ENCODE peak calls at places on chromosome 13, in six cellular contexts. One of them, this sample, is unnamed.

GRCh38 chr13:73996569-73996968 is 137.6 kb downstream of the KLF12 start:
- DNase-seq in H1: no peak
- DNase-seq in HepG2: no peak
- DNase-seq in SK-N-SH: no peak
- DNase-seq in K562: no peak
- DNase-seq in GM12878: no peak
- DNase-seq in this sample: no peak

GRCh38 chr13:44231786-44232516 is 141.7 kb upstream of the SERP2 start:
- DNase-seq in GM12878: no peak
- DNase-seq in K562: no peak
- DNase-seq in HepG2: peak
- DNase-seq in SK-N-SH: no peak
- DNase-seq in H1: peak
- DNase-seq in this sample: no peak

GRCh38 chr13:98508280-98509074 is 68.4 kb downstream of the STK24 start:
- DNase-seq in K562: no peak
- DNase-seq in GM12878: no peak
- DNase-seq in SK-N-SH: no peak
- DNase-seq in H1: no peak
- DNase-seq in HepG2: peak
- DNase-seq in this sample: no peak

GRCh38 chr13:39656325-39656677 is 839 bp downstream of the COG6 start:
- DNase-seq in K562: peak
- DNase-seq in SK-N-SH: no peak
- DNase-seq in H1: no peak
- DNase-seq in HepG2: no peak
- DNase-seq in GM12878: no peak
- DNase-seq in this sample: no peak

GRCh38 chr13:46369506-46370268 is 17.4 kb downstream of the RUBCNL start:
- DNase-seq in H1: no peak
- DNase-seq in K562: no peak
- DNase-seq in HepG2: no peak
- DNase-seq in SK-N-SH: no peak
- DNase-seq in GM12878: no peak
- DNase-seq in this sample: no peak

GRCh38 chr13:109516196-109516595 is 270.2 kb downstream of the IRS2 start:
- DNase-seq in HepG2: no peak
- DNase-seq in GM12878: no peak
- DNase-seq in SK-N-SH: no peak
- DNase-seq in H1: no peak
- DNase-seq in K562: no peak
- DNase-seq in this sample: no peak

GRCh38 chr13:94607939-94608338 is 6.3 kb downstream of the GPR180 start:
- DNase-seq in GM12878: no peak
- DNase-seq in H1: no peak
- DNase-seq in K562: no peak
- DNase-seq in SK-N-SH: no peak
- DNase-seq in HepG2: no peak
- DNase-seq in this sample: no peak

GRCh38 chr13:93788456-93788855 is 561.8 kb downstream of the GPC6 start:
- DNase-seq in H1: no peak
- DNase-seq in SK-N-SH: no peak
- DNase-seq in HepG2: peak
- DNase-seq in K562: no peak
- DNase-seq in GM12878: no peak
- DNase-seq in this sample: no peak

GRCh38 chr13:45055198-45055901 is 65.0 kb upstream of the GTF2F2 start:
- DNase-seq in K562: no peak
- DNase-seq in SK-N-SH: no peak
- DNase-seq in HepG2: no peak
- DNase-seq in H1: no peak
- DNase-seq in GM12878: peak
- DNase-seq in this sample: peak

GRCh38 chr13:79631260-79631659 is 150.3 kb downstream of the NDFIP2 start:
- DNase-seq in K562: no peak
- DNase-seq in H1: no peak
- DNase-seq in SK-N-SH: no peak
- DNase-seq in GM12878: no peak
- DNase-seq in HepG2: no peak
- DNase-seq in this sample: no peak

DNA sequence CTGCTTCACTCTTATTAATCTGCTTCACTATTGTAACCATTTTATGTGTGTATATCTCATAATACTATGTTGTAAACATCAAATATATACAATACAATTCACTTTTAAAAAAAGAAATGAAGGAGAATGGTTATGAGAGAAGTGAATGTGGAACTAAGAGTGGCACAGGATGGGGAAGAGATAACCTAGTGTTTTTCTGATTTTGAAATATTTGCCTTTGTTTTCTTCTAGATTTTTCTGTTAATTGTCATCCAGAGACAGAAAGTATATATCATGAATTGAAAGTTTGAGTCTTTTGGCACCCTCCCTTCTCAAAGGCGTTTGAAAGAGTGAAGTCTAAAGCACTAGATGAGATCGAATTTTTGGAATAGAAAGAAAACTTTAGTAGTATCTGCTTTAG is 2.8 kb downstream of the DNAJC3 start:
- DNase-seq in K562: no peak
- DNase-seq in GM12878: no peak
- DNase-seq in HepG2: no peak
- DNase-seq in H1: no peak
- DNase-seq in SK-N-SH: no peak
- DNase-seq in this sample: no peak
- TF ChIP-seq GABPA in K562: no peak
- TF ChIP-seq GABPA in GM12878: no peak
- TF ChIP-seq GABPA in HepG2: no peak
- TF ChIP-seq GABPA in H1: no peak
- TF ChIP-seq GABPA in SK-N-SH: no peak
- TF ChIP-seq GABPA in this sample: no peak

GRCh38 chr13:112984501-112984900 is 15.5 kb downstream of the MCF2L start:
- DNase-seq in GM12878: no peak
- DNase-seq in H1: no peak
- DNase-seq in SK-N-SH: no peak
- DNase-seq in HepG2: no peak
- DNase-seq in K562: no peak
- DNase-seq in this sample: no peak
- H3K4me3 ChIP-seq in GM12878: no peak
- H3K4me3 ChIP-seq in H1: no peak
- H3K4me3 ChIP-seq in SK-N-SH: no peak
- H3K4me3 ChIP-seq in HepG2: peak
- H3K4me3 ChIP-seq in K562: no peak
- H3K4me3 ChIP-seq in this sample: no peak

DNA sequence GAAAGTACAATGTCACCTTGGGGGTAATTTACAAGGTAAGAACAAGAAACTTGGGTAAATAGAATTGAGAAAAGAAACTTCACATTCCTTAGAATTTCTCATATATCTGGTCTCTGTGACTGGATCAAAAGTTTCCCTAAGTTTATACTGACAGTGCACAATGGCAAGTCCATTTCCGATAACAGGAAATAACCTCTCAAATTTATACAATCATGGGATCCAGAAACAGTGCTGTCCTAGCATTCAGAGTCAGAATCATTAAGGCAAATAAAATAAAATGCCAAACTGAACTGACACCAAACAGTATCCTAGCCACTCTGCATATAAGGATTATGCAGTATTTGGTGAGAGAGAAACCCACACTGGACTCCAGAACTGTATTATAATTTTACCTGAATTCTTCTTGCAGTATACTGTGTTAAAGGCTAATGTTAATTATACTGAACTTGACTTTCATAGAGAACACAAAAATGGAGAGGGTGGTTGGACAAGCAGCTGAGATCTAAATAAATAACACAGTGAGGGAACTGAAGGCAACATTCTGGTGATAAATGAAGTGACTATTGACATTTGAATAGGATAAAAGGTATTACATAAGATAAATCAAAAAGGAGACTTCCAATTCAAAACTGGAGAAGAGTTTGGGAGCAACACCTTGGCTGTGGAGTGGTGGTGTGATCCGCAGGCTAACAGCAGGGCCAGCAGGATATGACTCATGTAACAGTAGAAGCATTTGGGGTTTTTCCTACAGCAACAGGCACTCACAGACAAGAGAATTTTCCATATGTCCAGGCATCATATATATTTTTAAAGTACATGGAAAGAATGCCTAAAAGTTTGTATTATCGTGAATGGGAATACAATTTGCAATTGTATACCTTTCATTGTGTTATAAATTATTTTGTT is 932.5 kb upstream of the MIR17HG start:
- DNase-seq in SK-N-SH: no peak
- DNase-seq in H1: no peak
- DNase-seq in GM12878: no peak
- DNase-seq in K562: no peak
- DNase-seq in HepG2: no peak
- DNase-seq in this sample: no peak
- TF ChIP-seq GABPA in SK-N-SH: no peak
- TF ChIP-seq GABPA in H1: no peak
- TF ChIP-seq GABPA in GM12878: no peak
- TF ChIP-seq GABPA in K562: no peak
- TF ChIP-seq GABPA in HepG2: no peak
- TF ChIP-seq GABPA in this sample: no peak

GRCh38 chr13:26965058-26965380 is 204.4 kb upstream of the GPR12 start:
- DNase-seq in K562: no peak
- DNase-seq in GM12878: no peak
- DNase-seq in H1: no peak
- DNase-seq in SK-N-SH: no peak
- DNase-seq in HepG2: no peak
- DNase-seq in this sample: no peak

GRCh38 chr13:26968431-26969335 is 202.9 kb downstream of the USP12 start:
- DNase-seq in SK-N-SH: no peak
- DNase-seq in HepG2: peak
- DNase-seq in GM12878: no peak
- DNase-seq in K562: no peak
- DNase-seq in H1: no peak
- DNase-seq in this sample: no peak

GRCh38 chr13:26964278-26965057 is 203.9 kb upstream of the GPR12 start:
- DNase-seq in H1: no peak
- DNase-seq in K562: no peak
- DNase-seq in HepG2: no peak
- DNase-seq in SK-N-SH: no peak
- DNase-seq in GM12878: no peak
- DNase-seq in this sample: no peak

GRCh38 chr13:26967119-26968038 is 204.2 kb downstream of the USP12 start:
- DNase-seq in H1: no peak
- DNase-seq in HepG2: no peak
- DNase-seq in SK-N-SH: peak
- DNase-seq in K562: no peak
- DNase-seq in GM12878: no peak
- DNase-seq in this sample: no peak

DNA sequence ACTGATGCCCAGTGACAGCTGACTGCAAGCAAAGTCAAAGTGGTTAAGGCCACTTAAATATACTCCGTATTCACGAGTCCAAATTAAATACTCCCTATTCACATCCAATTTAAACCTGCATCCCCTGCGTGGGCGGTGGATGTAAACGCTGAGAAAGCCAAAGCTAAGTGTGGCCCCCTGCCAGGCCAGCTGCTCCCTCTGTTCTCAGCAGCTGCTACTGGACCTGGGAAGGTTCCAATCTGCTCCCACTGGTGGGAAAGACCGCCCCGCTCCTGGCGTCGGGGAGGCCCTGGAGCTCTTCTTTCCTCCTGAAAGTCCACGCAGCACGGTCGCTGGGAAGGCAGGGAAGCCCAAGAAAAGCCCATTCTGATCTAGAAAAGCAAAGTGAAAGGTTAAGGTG is 205.4 kb upstream of the GPR12 start:
- DNase-seq in K562: no peak
- DNase-seq in HepG2: no peak
- DNase-seq in H1: no peak
- DNase-seq in SK-N-SH: no peak
- DNase-seq in GM12878: no peak
- DNase-seq in this sample: no peak
- H3K4me3 ChIP-seq in K562: no peak
- H3K4me3 ChIP-seq in HepG2: no peak
- H3K4me3 ChIP-seq in H1: no peak
- H3K4me3 ChIP-seq in SK-N-SH: no peak
- H3K4me3 ChIP-seq in GM12878: no peak
- H3K4me3 ChIP-seq in this sample: no peak

DNA sequence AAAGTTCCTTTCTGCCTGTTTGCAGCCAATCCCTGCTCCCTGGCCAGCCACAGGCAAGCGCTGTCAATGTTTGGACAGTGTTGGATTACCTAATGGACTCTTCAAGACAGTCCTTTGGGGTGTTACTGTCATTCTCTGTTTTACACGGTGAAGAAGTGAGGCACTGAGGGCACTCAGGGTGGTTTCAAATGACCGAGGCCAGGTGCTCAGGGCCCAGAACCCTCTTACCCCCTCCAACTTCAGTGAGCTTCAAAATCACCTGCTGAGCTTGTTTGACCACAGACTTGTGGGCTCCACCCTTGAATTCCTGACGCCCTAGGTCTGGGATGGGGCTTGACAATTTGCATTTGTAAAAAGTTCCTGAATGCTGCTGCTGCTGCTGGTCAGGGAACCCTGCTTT is 97.9 kb downstream of the GGACT start:
- DNase-seq in HepG2: no peak
- DNase-seq in SK-N-SH: no peak
- DNase-seq in H1: peak
- DNase-seq in GM12878: no peak
- DNase-seq in K562: no peak
- DNase-seq in this sample: no peak
- TF ChIP-seq GABPA in HepG2: no peak
- TF ChIP-seq GABPA in SK-N-SH: no peak
- TF ChIP-seq GABPA in H1: no peak
- TF ChIP-seq GABPA in GM12878: no peak
- TF ChIP-seq GABPA in K562: no peak
- TF ChIP-seq GABPA in this sample: no peak

DNA sequence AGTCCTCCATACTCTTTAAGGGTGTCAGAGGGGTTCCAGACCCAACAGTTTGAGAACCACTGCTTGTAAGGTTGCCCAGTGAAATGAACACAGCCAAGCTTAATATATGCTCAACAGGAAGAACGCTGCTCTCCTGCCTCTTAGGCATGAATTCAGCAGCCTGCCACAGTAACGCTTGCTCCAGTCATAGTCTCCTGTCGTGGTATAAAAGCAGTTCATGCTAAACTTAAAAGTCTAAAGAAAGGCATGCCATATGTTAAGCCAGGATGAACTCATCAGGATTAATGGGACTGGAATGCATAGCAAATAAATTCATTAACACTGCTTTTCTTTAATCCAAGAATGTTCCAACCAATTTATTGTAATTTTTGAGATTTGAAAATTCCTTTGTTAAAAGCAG is 38.7 kb downstream of the SLC7A1 start:
- DNase-seq in K562: no peak
- DNase-seq in H1: no peak
- DNase-seq in HepG2: no peak
- DNase-seq in SK-N-SH: no peak
- DNase-seq in GM12878: no peak
- DNase-seq in this sample: no peak
- H3K4me3 ChIP-seq in K562: no peak
- H3K4me3 ChIP-seq in H1: no peak
- H3K4me3 ChIP-seq in HepG2: no peak
- H3K4me3 ChIP-seq in SK-N-SH: no peak
- H3K4me3 ChIP-seq in GM12878: no peak
- H3K4me3 ChIP-seq in this sample: no peak

DNA sequence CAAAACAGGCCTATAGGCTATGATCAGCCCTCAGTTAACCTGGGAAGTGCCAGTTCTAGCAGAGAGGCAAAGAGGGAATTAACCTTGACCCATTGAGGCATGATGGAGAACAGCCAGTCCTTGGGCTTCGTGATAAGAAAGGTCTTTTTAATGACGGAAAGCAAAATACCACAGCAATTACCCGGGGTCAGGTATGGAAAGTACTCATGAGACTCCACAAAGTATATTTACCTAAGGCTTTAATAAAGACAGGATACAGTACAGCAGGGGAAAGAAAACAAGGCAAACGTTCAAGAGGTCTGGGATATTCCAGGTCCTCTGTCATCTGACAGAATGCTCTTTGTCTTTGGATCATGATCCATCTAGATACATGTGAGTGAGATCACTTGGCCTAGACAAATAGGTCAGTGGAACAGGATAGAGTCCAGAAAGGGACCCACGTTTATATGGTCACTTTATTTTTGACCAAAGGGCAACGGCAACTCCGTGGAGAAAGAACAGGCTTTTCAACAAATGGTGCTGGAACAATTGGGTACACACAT is 52.2 kb downstream of the WDFY2 start:
- DNase-seq in SK-N-SH: no peak
- DNase-seq in K562: no peak
- DNase-seq in H1: no peak
- DNase-seq in GM12878: no peak
- DNase-seq in HepG2: peak
- DNase-seq in this sample: no peak
- TF ChIP-seq GABPA in SK-N-SH: no peak
- TF ChIP-seq GABPA in K562: no peak
- TF ChIP-seq GABPA in H1: no peak
- TF ChIP-seq GABPA in GM12878: no peak
- TF ChIP-seq GABPA in HepG2: peak
- TF ChIP-seq GABPA in this sample: no peak

This sample was measured in HL-60.